ENCODE peak calls at places on chromosomes 6 and 20, in five cellular contexts. One of them, this sample, is unnamed. For H3K36me3, the result is how much of the 10 kb centered on the place peaks cover.

GRCh38 chr20:47318596-47319516 is 37.6 kb downstream of the ZMYND8 start:
- DNase-seq in lung: peak
- DNase-seq in stomach: peak
- DNase-seq in astrocyte: peak
- DNase-seq in psoas muscle: peak
- DNase-seq in this sample: peak

GRCh38 chr6:112214749-112215269 is 39.6 kb downstream of the LAMA4 start:
- DNase-seq in stomach: no peak
- DNase-seq in lung: no peak
- DNase-seq in astrocyte: no peak
- DNase-seq in psoas muscle: no peak
- DNase-seq in this sample: no peak

GRCh38 chr20:63645218-63645617 is 8.0 kb downstream of the STMN3 start:
- DNase-seq in astrocyte: no peak
- DNase-seq in lung: no peak
- DNase-seq in stomach: no peak
- DNase-seq in psoas muscle: no peak
- DNase-seq in this sample: no peak

GRCh38 chr20:24950128-24950835 is 1.2 kb downstream of the CST7 start:
- DNase-seq in stomach: peak
- DNase-seq in lung: no peak
- DNase-seq in psoas muscle: no peak
- DNase-seq in astrocyte: no peak
- DNase-seq in this sample: no peak

GRCh38 chr6:131443514-131443913 is 129.5 kb upstream of the ARG1 start:
- DNase-seq in psoas muscle: no peak
- DNase-seq in stomach: no peak
- DNase-seq in astrocyte: no peak
- DNase-seq in lung: no peak
- DNase-seq in this sample: no peak

GRCh38 chr20:25470045-25470444 is 62.6 kb downstream of the GINS1 start:
- DNase-seq in psoas muscle: no peak
- DNase-seq in lung: no peak
- DNase-seq in stomach: peak
- DNase-seq in astrocyte: peak
- DNase-seq in this sample: peak

GRCh38 chr6:169340395-169340794 is 86.7 kb upstream of the THBS2 start:
- DNase-seq in astrocyte: no peak
- DNase-seq in lung: no peak
- DNase-seq in stomach: no peak
- DNase-seq in psoas muscle: no peak
- DNase-seq in this sample: no peak

GRCh38 chr20:51121901-51122412 is 99.0 kb upstream of the KCNG1 start:
- DNase-seq in stomach: no peak
- DNase-seq in lung: no peak
- DNase-seq in astrocyte: no peak
- DNase-seq in psoas muscle: no peak
- DNase-seq in this sample: peak

GRCh38 chr20:17624551-17625245 is 54.8 kb downstream of the DSTN start:
- DNase-seq in lung: no peak
- DNase-seq in stomach: no peak
- DNase-seq in psoas muscle: peak
- DNase-seq in astrocyte: no peak
- DNase-seq in this sample: no peak

GRCh38 chr6:17096076-17096475 is 5.8 kb upstream of the STMND1 start:
- DNase-seq in psoas muscle: no peak
- DNase-seq in stomach: no peak
- DNase-seq in lung: no peak
- DNase-seq in astrocyte: no peak
- DNase-seq in this sample: no peak

GRCh38 chr6:108116781-108117426 is 42.4 kb upstream of the OSTM1 start:
- DNase-seq in lung: no peak
- DNase-seq in psoas muscle: no peak
- DNase-seq in astrocyte: no peak
- DNase-seq in stomach: no peak
- DNase-seq in this sample: no peak

GRCh38 chr6:26524722-26525360 is 13.3 kb upstream of the HMGN4 start:
- DNase-seq in lung: no peak
- DNase-seq in psoas muscle: no peak
- DNase-seq in stomach: no peak
- DNase-seq in astrocyte: no peak
- DNase-seq in this sample: no peak

GRCh38 chr6:115667478-115667996 is 393.2 kb downstream of the FRK start:
- DNase-seq in stomach: no peak
- DNase-seq in lung: no peak
- DNase-seq in psoas muscle: no peak
- DNase-seq in astrocyte: no peak
- DNase-seq in this sample: no peak

GRCh38 chr20:5734559-5735137 is 15.6 kb upstream of the SHLD1 start:
- DNase-seq in astrocyte: no peak
- DNase-seq in lung: no peak
- DNase-seq in stomach: no peak
- DNase-seq in psoas muscle: no peak
- DNase-seq in this sample: no peak

GRCh38 chr20:50415516-50416268 is 94.5 kb upstream of the PTPN1 start:
- DNase-seq in astrocyte: peak
- DNase-seq in psoas muscle: peak
- DNase-seq in lung: peak
- DNase-seq in stomach: peak
- DNase-seq in this sample: peak

GRCh38 chr6:42984924-42985475 is 630 bp downstream of the PPP2R5D start:
- DNase-seq in lung: no peak
- DNase-seq in psoas muscle: no peak
- DNase-seq in astrocyte: no peak
- DNase-seq in stomach: no peak
- DNase-seq in this sample: no peak

GRCh38 chr6:32192608-32193039 is at the start of gene GPSM3:
- DNase-seq in stomach: peak
- DNase-seq in astrocyte: no peak
- DNase-seq in psoas muscle: peak
- DNase-seq in lung: no peak
- DNase-seq in this sample: peak

DNA sequence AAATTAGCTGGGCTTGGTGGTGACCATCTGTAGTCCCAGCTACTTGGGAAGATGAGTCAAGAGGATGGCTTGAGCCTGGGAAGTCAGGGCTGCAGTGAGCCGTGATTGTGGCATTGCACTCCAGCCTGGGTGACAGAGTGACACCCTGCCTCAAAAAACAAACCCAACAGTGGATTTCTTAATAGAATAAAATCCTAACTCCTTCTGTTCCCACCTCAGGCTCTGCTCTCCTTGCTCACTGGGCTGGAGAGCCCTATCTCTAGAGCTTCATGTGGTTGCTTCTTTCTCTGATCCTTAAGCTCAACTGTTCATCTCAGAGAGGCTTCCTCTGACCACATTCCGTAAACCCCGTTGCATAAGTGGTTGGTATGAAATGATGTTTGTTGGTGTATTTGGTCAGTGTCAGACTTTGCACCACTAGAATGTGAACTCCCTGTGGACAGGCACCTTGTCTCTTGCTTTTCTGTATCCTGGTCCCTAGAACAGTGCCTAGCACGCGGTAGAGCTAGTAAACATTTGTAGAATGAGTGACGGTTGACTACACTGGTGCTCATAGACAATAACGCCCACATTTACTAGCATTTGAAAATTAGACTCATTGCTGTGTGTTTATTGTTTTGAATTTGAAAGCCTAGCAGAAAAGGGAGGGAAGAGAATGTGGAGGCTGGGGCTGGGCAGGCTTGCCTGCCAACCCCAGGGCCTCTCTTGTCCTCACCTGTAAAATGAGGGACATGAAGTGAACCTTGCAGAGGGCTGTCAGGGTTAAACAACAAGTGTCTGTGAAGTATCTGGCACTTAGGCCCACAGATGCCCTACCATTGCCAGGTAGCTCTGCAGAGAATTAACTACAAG is 4.2 kb downstream of the MAPRE1 start:
- DNase-seq in stomach: no peak
- DNase-seq in psoas muscle: no peak
- DNase-seq in astrocyte: peak
- DNase-seq in lung: no peak
- DNase-seq in this sample: no peak
- H3K36me3 ChIP-seq in stomach: under half
- H3K36me3 ChIP-seq in psoas muscle: under half
- H3K36me3 ChIP-seq in astrocyte: under half
- H3K36me3 ChIP-seq in lung: under half
- H3K36me3 ChIP-seq in this sample: under half

GRCh38 chr6:12291785-12292604 is 1.8 kb downstream of the EDN1 start:
- DNase-seq in psoas muscle: no peak
- DNase-seq in lung: no peak
- DNase-seq in astrocyte: peak
- DNase-seq in stomach: peak
- DNase-seq in this sample: no peak
- TF ChIP-seq CTCF in psoas muscle: no peak
- TF ChIP-seq CTCF in lung: no peak
- TF ChIP-seq CTCF in astrocyte: peak
- TF ChIP-seq CTCF in stomach: no peak
- TF ChIP-seq CTCF in this sample: peak

DNA sequence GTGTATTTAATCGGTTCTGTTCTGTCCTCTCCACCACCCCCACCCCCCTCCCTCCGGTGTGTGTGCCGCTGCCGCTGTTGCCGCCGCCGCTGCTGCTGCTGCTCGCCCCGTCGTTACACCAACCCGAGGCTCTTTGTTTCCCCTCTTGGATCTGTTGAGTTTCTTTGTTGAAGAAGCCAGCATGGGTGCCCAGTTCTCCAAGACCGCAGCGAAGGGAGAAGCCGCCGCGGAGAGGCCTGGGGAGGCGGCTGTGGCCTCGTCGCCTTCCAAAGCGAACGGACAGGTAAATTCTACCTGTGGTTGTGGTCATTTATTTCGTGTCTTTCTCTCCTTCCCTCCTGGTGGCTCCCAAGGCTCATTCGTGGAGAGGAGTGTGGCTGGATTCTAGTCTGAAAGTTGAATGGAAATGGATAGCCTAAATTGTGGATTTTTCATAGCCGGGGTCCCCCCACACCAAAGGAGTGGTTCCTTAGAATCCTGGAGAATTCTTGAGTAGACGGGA is 471 bp downstream of the MARCKS start:
- DNase-seq in lung: no peak
- DNase-seq in stomach: peak
- DNase-seq in psoas muscle: peak
- DNase-seq in astrocyte: no peak
- DNase-seq in this sample: no peak
- H3K36me3 ChIP-seq in lung: under half
- H3K36me3 ChIP-seq in stomach: under half
- H3K36me3 ChIP-seq in psoas muscle: under half
- H3K36me3 ChIP-seq in astrocyte: under half
- H3K36me3 ChIP-seq in this sample: under half

DNA sequence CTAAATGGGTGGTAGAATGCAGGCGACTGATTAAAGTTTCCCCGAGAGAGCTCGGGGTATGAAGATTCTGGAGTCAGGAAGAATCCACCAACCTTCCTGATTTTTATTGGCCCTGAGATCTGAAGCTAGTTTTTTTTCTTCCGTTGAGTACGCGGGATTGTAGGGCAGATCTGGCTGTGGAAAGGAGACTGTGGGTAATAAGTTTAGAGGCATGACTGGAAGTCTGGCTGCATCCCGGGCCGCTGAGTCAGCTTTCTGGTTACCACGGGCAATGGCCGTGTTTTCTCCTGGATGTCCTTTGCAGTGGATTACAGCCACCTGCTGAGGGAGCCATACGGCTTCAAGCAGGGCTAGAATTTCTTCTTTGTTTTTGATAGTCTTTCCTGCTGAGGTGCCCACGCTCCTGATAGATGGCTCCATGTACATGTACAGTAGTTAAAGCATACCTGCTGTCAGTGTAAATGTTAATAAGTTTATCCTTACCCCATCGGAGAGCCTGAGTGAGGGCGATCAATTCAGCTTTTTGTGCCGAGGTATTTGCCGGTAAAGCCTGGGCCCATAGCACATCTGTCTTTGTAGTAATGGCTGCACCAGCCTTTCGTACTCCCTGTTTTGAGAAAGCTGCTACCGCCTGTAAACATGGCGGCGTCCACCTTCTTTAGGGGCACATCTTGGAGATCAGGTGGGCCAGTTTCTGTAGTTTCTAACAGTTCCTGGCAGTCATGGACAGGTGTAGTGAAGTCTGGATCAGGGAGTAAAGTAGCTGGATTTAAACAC is 154.0 kb downstream of the TRIM27 start:
- DNase-seq in astrocyte: peak
- DNase-seq in psoas muscle: no peak
- DNase-seq in stomach: no peak
- DNase-seq in lung: no peak
- DNase-seq in this sample: peak
- TF ChIP-seq CTCF in astrocyte: no peak
- TF ChIP-seq CTCF in psoas muscle: no peak
- TF ChIP-seq CTCF in stomach: no peak
- TF ChIP-seq CTCF in lung: no peak
- TF ChIP-seq CTCF in this sample: peak

This sample was measured in brain microvascular endothelial cell.